ENCODE peak calls at places on chromosomes 2 and 18, in eight cellular contexts. C is GM10248; I is CD8-positive, alpha-beta T cell; J is Peyer's patch; V is activated CD8-positive, alpha-beta T cell treated with anti-CD3 and anti-CD28 coated beads for 36 hours; N is ovary; U is lung; L is omental fat pad. A is an unnamed sample.

GRCh38 chr2:54329482-54330225 is 73.6 kb upstream of the TSPYL6 start:
- DNase-seq in C (no peak), I (no peak), J (no peak), V (no peak), N (no peak), U (no peak), L (no peak), A (no peak)

GRCh38 chr2:75460630-75461029 is 100.1 kb downstream of the EVA1A start:
- DNase-seq in C (no peak), I (no peak), J (no peak), V (no peak), N (no peak), U (no peak), L (no peak), A (no peak)

GRCh38 chr2:227655454-227655853 is 11.2 kb upstream of the SCYGR5 start:
- DNase-seq in C (peak; percentile 18), I (no peak), J (peak; percentile 52), V (no peak), N (no peak), U (no peak), L (no peak), A (peak; percentile 50)

GRCh38 chr2:222289280-222290250 is 9.2 kb downstream of the PAX3 start:
- DNase-seq in C (no peak), I (no peak), J (no peak), V (no peak), N (no peak), U (no peak), L (no peak), A (no peak)

GRCh38 chr18:25289040-25289631 is 62.8 kb downstream of the ZNF521 start:
- DNase-seq in C (no peak), I (no peak), J (no peak), V (no peak), N (no peak), U (no peak), L (no peak), A (no peak)

GRCh38 chr2:237724811-237725478 is 73.6 kb upstream of the RBM44 start:
- DNase-seq in C (no peak), I (no peak), J (peak; percentile 45), V (no peak), N (no peak), U (no peak), L (no peak), A (no peak)

GRCh38 chr2:238471-239268 is 25.2 kb downstream of the SH3YL1 start:
- DNase-seq in C (no peak), I (no peak), J (no peak), V (no peak), N (no peak), U (no peak), L (no peak), A (no peak)

GRCh38 chr2:200810252-200810650 is 1.5 kb upstream of the BZW1 start:
- DNase-seq in C (no peak), I (no peak), J (no peak), V (no peak), N (no peak), U (peak; percentile 46), L (no peak), A (no peak)

GRCh38 chr2:30321466-30321865 is 90.1 kb downstream of the LBH start:
- DNase-seq in C (no peak), I (no peak), J (no peak), V (no peak), N (no peak), U (no peak), L (no peak), A (no peak)

GRCh38 chr18:58649966-58650816 is 21.1 kb upstream of the MALT1 start:
- DNase-seq in C (peak; percentile 52), I (no peak), J (no peak), V (peak; percentile 59), N (no peak), U (no peak), L (no peak), A (no peak)

GRCh38 chr2:164778723-164779122 is 62.9 kb downstream of the COBLL1 start:
- DNase-seq in C (no peak), I (no peak), J (no peak), V (no peak), N (no peak), U (no peak), L (no peak), A (no peak)

GRCh38 chr2:96700086-96700485 is 39.8 kb downstream of the LMAN2L start:
- DNase-seq in C (no peak), I (no peak), J (no peak), V (no peak), N (no peak), U (no peak), L (no peak), A (no peak)

GRCh38 chr2:70767699-70768584 is at the start of gene ADD2:
- DNase-seq in C (peak; percentile 48), I (no peak), J (peak; percentile 56), V (peak; percentile 79), N (no peak), U (no peak), L (no peak), A (peak; percentile 50)

GRCh38 chr18:76476665-76477561 is 18.1 kb downstream of the ZNF516 start:
- DNase-seq in C (no peak), I (no peak), J (no peak), V (no peak), N (no peak), U (no peak), L (no peak), A (no peak)

GRCh38 chr2:72204782-72205545 is 57.3 kb upstream of the CYP26B1 start:
- DNase-seq in C (no peak), I (no peak), J (no peak), V (no peak), N (no peak), U (no peak), L (no peak), A (no peak)

GRCh38 chr2:153307223-153307622 is 171.3 kb downstream of the RPRM start:
- DNase-seq in C (no peak), I (no peak), J (no peak), V (no peak), N (no peak), U (no peak), L (no peak), A (no peak)

GRCh38 chr2:240959214-240959940 is 39.0 kb upstream of the SNED1 start:
- DNase-seq in C (no peak), I (no peak), J (peak; percentile 36), V (no peak), N (peak; percentile 47), U (no peak), L (no peak), A (peak; percentile 46)

DNA sequence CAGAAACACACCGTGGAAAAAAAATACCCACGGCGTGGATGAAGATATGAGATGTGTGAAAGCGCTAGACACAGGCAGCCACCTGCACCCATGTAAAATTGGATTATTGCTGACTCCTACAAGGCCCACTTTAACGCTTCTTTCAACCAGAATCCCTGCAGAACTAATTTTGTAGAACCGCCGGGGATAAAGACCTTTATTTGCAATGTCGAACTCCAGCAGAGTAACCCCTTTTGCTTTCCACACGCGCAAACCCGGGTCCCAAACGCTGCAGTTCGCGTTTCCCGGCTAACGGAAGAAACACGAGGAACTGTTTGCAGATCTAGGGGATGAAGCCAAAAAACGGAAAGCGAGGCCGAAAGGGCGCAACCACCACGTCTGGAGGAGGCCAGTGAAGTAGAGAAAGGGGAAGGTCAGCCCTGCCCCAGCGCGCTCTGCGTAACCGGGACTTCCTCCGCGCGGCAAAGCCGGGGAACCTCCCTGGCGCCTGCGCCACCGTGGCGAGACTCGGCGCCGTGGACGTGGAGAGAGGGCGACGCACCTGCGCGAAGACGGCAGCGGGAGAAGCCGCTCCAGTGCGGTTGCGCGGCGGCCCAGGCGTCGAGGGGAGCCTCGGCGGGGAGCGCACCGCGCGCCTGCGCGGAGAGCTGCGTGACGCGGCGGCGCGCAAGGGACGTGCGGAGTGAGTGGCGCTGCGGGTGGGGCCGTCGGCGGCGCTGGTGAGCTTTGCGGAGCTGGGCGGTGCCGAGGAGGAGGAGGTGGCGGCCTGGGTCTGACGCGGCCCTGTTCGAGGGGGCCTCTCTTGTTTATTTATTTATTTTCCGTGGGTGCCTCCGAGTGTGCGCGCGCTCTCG is at the start of gene PPP1CB:
- DNase-seq in C (peak; percentile 94), I (peak; percentile 95), J (peak; percentile 98), V (peak; percentile 93), N (peak; percentile 97), U (peak; percentile 94), L (peak; percentile 54), A (peak; percentile 96)
- TF ChIP-seq CTCF in C (peak; percentile 41), I (no peak), J (no peak), V (no peak), N (peak; percentile 73), U (peak; percentile 8), L (no peak), A (no peak)

DNA sequence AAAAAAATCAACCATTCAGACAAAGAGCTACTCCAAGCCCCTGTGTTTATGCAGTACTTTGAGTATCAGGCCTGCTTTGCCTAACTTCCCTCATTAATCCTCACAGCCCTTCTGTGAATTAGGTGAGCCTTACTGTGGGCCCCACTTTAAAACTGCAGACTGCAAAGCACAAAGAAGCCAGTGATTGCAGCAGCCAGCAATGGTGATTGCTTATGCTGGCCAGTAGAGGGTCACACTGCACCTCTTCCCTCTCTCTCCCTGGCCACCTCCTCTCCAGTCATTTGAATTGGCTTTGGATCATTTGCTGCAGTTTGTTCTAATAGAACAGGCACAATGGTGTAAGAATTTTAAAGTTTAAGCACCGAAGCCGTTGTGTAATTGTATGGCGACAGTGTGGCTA is 229.9 kb downstream of the AGPS start:
- DNase-seq in C (no peak), I (no peak), J (no peak), V (no peak), N (peak; percentile 37), U (no peak), L (no peak), A (no peak)
- TF ChIP-seq CTCF in C (no peak), I (no peak), J (no peak), V (no peak), N (no peak), U (no peak), L (no peak), A (no peak)

DNA sequence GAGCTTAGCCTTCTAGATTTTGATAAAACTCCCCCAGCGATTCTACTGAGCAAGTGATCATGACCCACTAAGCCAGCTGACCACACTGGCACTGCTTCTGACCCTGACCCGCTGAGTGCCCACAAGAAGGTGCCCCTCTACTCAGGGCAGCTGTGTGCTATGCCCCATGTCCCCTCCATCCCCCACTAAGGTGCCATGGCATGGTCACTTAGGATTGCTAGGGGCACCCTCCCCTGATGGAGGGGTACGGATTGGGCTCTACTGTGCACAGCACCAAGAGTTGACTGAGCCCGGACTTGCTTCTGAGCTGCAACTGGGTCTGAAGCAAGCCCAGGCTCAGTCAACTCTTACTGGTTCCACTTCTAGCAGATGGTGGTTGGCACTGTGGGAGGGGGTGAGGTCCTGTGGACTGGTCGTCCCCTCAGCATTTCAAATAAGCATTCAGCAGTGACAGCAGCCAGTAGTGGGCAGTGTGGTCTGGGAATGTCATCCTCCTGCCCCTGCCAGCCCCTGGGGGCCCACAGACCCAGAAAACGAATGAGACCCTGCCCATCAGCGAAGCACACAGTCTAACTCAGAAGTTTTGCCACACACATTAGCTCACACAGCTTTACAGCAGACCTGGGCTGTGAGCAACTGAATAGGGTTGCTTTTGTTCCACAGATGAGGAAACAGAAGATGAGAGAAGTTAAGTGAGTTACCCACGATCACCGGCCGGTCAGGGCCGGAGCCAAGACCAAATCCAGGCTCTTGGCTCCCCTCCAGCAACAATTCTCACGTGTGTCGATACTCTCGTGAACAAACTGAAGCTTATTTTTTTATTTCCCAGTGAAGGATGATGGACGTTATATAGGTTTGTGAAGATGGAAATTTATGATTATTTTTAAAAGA is 52.1 kb upstream of the FOSL2 start:
- DNase-seq in C (no peak), I (no peak), J (no peak), V (no peak), N (no peak), U (no peak), L (no peak), A (no peak)
- TF ChIP-seq CTCF in C (no peak), I (no peak), J (no peak), V (no peak), N (no peak), U (no peak), L (no peak), A (no peak)

GRCh38 chr2:49044680-49045079 is 109.6 kb downstream of the FSHR start:
- DNase-seq in C (no peak), I (no peak), J (no peak), V (no peak), N (no peak), U (no peak), L (no peak), A (no peak)
- TF ChIP-seq CTCF in C (peak; percentile 7), I (no peak), J (no peak), V (no peak), N (no peak), U (no peak), L (no peak), A (no peak)